ENCODE peak calls at places on chromosomes 6 and 20, in eight cellular contexts. One of them, this sample, is unnamed.

GRCh38 chr6:38345586-38345985 is 294.1 kb downstream of the BTBD9 start:
- DNase-seq in spleen: no peak
- DNase-seq in heart left ventricle: no peak
- DNase-seq in tibial nerve: no peak
- DNase-seq in body of pancreas: no peak
- DNase-seq in stomach: no peak
- DNase-seq in transverse colon: no peak
- DNase-seq in Peyer's patch: no peak
- DNase-seq in this sample: no peak

GRCh38 chr6:37630281-37630799 is 67.3 kb downstream of the MDGA1 start:
- DNase-seq in transverse colon: no peak
- DNase-seq in tibial nerve: no peak
- DNase-seq in body of pancreas: no peak
- DNase-seq in Peyer's patch: no peak
- DNase-seq in stomach: peak; percentile 57
- DNase-seq in spleen: no peak
- DNase-seq in heart left ventricle: no peak
- DNase-seq in this sample: peak; percentile 94

GRCh38 chr6:148969679-148970078 is 222.8 kb downstream of the UST start:
- DNase-seq in transverse colon: peak; percentile 39
- DNase-seq in Peyer's patch: peak; percentile 49
- DNase-seq in tibial nerve: no peak
- DNase-seq in stomach: no peak
- DNase-seq in spleen: no peak
- DNase-seq in heart left ventricle: no peak
- DNase-seq in body of pancreas: no peak
- DNase-seq in this sample: no peak

GRCh38 chr6:139821669-139822223 is 447.3 kb upstream of the CITED2 start:
- DNase-seq in stomach: no peak
- DNase-seq in body of pancreas: no peak
- DNase-seq in transverse colon: no peak
- DNase-seq in tibial nerve: no peak
- DNase-seq in Peyer's patch: no peak
- DNase-seq in heart left ventricle: no peak
- DNase-seq in spleen: no peak
- DNase-seq in this sample: no peak

GRCh38 chr6:32084780-32085179 is 24.4 kb downstream of the TNXB start:
- DNase-seq in Peyer's patch: no peak
- DNase-seq in spleen: no peak
- DNase-seq in heart left ventricle: no peak
- DNase-seq in transverse colon: no peak
- DNase-seq in body of pancreas: no peak
- DNase-seq in tibial nerve: no peak
- DNase-seq in stomach: no peak
- DNase-seq in this sample: no peak

GRCh38 chr6:45686841-45687569 is 309.3 kb upstream of the SUPT3H start:
- DNase-seq in heart left ventricle: no peak
- DNase-seq in spleen: no peak
- DNase-seq in tibial nerve: no peak
- DNase-seq in Peyer's patch: no peak
- DNase-seq in stomach: no peak
- DNase-seq in transverse colon: no peak
- DNase-seq in body of pancreas: no peak
- DNase-seq in this sample: no peak

GRCh38 chr6:27558028-27558724 is 85.3 kb upstream of the ZNF184 start:
- DNase-seq in Peyer's patch: no peak
- DNase-seq in transverse colon: no peak
- DNase-seq in heart left ventricle: no peak
- DNase-seq in spleen: no peak
- DNase-seq in tibial nerve: no peak
- DNase-seq in body of pancreas: no peak
- DNase-seq in stomach: no peak
- DNase-seq in this sample: no peak

GRCh38 chr6:35044145-35044745 is 96.9 kb downstream of the TCP11 start:
- DNase-seq in spleen: no peak
- DNase-seq in heart left ventricle: no peak
- DNase-seq in Peyer's patch: no peak
- DNase-seq in body of pancreas: peak; percentile 62
- DNase-seq in stomach: no peak
- DNase-seq in transverse colon: peak; percentile 41
- DNase-seq in tibial nerve: no peak
- DNase-seq in this sample: no peak

GRCh38 chr20:36611625-36612024 is 6.0 kb downstream of the RAB5IF start:
- DNase-seq in body of pancreas: no peak
- DNase-seq in tibial nerve: no peak
- DNase-seq in stomach: no peak
- DNase-seq in spleen: no peak
- DNase-seq in transverse colon: no peak
- DNase-seq in heart left ventricle: no peak
- DNase-seq in Peyer's patch: no peak
- DNase-seq in this sample: no peak

GRCh38 chr20:36606171-36607116 is 865 bp downstream of the RAB5IF start:
- DNase-seq in stomach: peak; percentile 35
- DNase-seq in spleen: no peak
- DNase-seq in Peyer's patch: no peak
- DNase-seq in body of pancreas: peak; percentile 25
- DNase-seq in heart left ventricle: no peak
- DNase-seq in tibial nerve: no peak
- DNase-seq in transverse colon: peak; percentile 44
- DNase-seq in this sample: no peak

GRCh38 chr20:36605309-36606170 is at the start of gene RAB5IF:
- DNase-seq in Peyer's patch: peak; percentile 99
- DNase-seq in tibial nerve: peak; percentile 98
- DNase-seq in transverse colon: peak; percentile 99
- DNase-seq in stomach: peak; percentile 100
- DNase-seq in heart left ventricle: peak; percentile 100
- DNase-seq in body of pancreas: peak; percentile 99
- DNase-seq in spleen: peak; percentile 100
- DNase-seq in this sample: peak; percentile 93

GRCh38 chr20:36604952-36605308 is 649 bp upstream of the RAB5IF start:
- DNase-seq in transverse colon: peak; percentile 66
- DNase-seq in Peyer's patch: peak; percentile 87
- DNase-seq in stomach: peak; percentile 41
- DNase-seq in spleen: peak; percentile 93
- DNase-seq in heart left ventricle: peak; percentile 64
- DNase-seq in tibial nerve: no peak
- DNase-seq in body of pancreas: peak; percentile 22
- DNase-seq in this sample: no peak

DNA sequence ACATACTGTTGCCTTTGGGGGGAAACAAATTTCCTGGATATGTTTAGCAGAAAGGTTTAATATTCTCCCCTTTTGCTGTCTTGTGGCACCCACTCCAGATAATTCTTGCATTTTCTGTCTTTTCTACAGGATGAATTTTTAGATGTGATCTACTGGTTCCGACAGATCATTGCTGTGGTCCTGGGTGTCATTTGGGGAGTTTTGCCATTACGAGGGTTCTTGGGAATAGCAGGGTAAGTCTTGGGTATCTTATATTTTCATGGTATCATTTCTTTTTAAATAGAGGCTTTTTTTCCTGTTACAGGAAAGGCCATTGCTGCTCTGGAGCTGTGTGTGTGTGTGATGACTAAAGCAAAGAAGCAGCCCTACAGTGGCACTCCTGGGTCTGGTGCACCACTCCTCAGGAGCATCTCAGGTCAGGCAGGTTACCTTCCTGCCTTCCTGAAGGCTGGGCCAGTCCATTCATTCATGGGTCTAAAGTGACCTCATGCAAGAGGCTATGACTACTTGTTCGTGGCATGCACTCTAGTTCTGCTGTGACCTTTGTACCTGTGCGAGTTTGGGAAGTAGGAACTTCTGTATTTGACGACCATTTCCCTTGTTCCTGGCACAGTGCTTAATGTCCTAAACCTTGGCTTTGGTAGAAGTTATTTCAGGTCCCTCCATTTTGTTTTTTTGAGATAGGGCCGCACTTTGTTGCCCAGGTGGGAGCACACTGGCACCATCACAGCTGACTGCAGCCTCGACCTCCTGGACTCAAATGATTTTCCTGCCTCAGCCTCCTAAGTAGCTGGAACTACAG is 2.2 kb downstream of the RAB5IF start:
- DNase-seq in spleen: no peak
- DNase-seq in transverse colon: peak; percentile 61
- DNase-seq in heart left ventricle: no peak
- DNase-seq in Peyer's patch: peak; percentile 73
- DNase-seq in tibial nerve: no peak
- DNase-seq in body of pancreas: no peak
- DNase-seq in stomach: peak; percentile 34
- DNase-seq in this sample: no peak
- TF ChIP-seq POLR2A in spleen: no peak
- TF ChIP-seq POLR2A in transverse colon: peak; percentile 39
- TF ChIP-seq POLR2A in heart left ventricle: no peak
- TF ChIP-seq POLR2A in Peyer's patch: no peak
- TF ChIP-seq POLR2A in tibial nerve: no peak
- TF ChIP-seq POLR2A in body of pancreas: no peak
- TF ChIP-seq POLR2A in stomach: no peak
- TF ChIP-seq POLR2A in this sample: no peak

GRCh38 chr6:44058617-44059358 is 68.5 kb downstream of the MRPL14 start:
- DNase-seq in tibial nerve: peak; percentile 46
- DNase-seq in transverse colon: peak; percentile 64
- DNase-seq in heart left ventricle: peak; percentile 85
- DNase-seq in stomach: peak; percentile 74
- DNase-seq in spleen: peak; percentile 85
- DNase-seq in Peyer's patch: peak; percentile 78
- DNase-seq in body of pancreas: peak; percentile 61
- DNase-seq in this sample: peak; percentile 96
- TF ChIP-seq POLR2A in tibial nerve: no peak
- TF ChIP-seq POLR2A in transverse colon: no peak
- TF ChIP-seq POLR2A in heart left ventricle: no peak
- TF ChIP-seq POLR2A in stomach: no peak
- TF ChIP-seq POLR2A in spleen: no peak
- TF ChIP-seq POLR2A in Peyer's patch: no peak
- TF ChIP-seq POLR2A in body of pancreas: peak; percentile 36
- TF ChIP-seq POLR2A in this sample: no peak

GRCh38 chr6:41728954-41729353 is 6.5 kb downstream of the TFEB start:
- DNase-seq in body of pancreas: no peak
- DNase-seq in Peyer's patch: no peak
- DNase-seq in stomach: no peak
- DNase-seq in tibial nerve: no peak
- DNase-seq in heart left ventricle: peak; percentile 54
- DNase-seq in spleen: peak; percentile 82
- DNase-seq in transverse colon: no peak
- DNase-seq in this sample: no peak

GRCh38 chr6:41732149-41732548 is 3.3 kb downstream of the TFEB start:
- DNase-seq in body of pancreas: no peak
- DNase-seq in spleen: no peak
- DNase-seq in transverse colon: no peak
- DNase-seq in tibial nerve: no peak
- DNase-seq in heart left ventricle: no peak
- DNase-seq in stomach: no peak
- DNase-seq in Peyer's patch: no peak
- DNase-seq in this sample: no peak

GRCh38 chr6:41731561-41732086 is 3.8 kb downstream of the TFEB start:
- DNase-seq in body of pancreas: no peak
- DNase-seq in tibial nerve: no peak
- DNase-seq in spleen: peak; percentile 66
- DNase-seq in heart left ventricle: peak; percentile 7
- DNase-seq in stomach: no peak
- DNase-seq in Peyer's patch: no peak
- DNase-seq in transverse colon: no peak
- DNase-seq in this sample: no peak

GRCh38 chr6:41729624-41730023 is 5.8 kb downstream of the TFEB start:
- DNase-seq in transverse colon: no peak
- DNase-seq in heart left ventricle: no peak
- DNase-seq in spleen: peak; percentile 63
- DNase-seq in body of pancreas: no peak
- DNase-seq in stomach: no peak
- DNase-seq in tibial nerve: no peak
- DNase-seq in Peyer's patch: no peak
- DNase-seq in this sample: no peak

DNA sequence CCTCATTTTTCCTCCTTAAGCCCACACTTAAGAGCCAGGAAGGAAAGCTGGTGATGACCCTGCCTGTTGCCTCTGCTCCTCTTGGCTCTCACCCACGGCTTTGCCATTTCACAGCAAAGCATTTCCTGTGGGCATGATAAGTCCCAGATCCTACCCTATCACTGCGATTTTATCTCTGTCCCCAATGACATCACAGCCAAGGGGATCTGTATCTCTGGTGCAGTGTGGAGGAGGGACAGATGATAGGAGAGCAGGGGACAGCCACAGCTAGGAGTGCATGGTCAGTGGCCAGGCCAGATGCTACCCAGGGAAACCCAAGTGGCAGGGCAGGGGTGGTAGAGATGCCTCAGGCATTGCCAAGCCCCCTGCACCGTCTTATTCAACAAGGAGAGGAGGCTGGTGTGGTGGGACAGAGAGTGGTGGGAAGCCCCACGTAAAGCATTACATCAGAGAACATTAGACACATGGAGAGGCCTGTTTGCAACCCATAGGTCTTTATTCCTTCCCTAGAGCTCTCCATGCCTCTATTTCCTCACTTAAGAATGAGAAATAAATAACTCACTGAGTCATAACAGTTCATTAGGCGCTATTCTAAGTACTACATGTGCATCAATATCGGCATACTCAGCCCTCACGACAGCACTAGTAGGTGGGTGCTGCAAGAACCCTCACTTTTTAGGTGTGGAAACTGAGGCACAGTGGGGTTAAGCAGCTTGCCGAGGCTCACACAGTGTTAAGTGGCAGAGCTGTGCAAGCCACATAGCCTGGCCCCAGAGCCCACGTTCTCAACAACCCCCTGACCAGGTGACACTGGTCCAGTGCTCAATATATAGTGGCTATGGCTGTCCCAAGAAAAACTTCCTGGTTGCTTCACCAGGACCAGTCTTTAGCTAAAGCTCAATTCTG is 4.6 kb downstream of the TFEB start:
- DNase-seq in transverse colon: no peak
- DNase-seq in tibial nerve: no peak
- DNase-seq in body of pancreas: no peak
- DNase-seq in stomach: no peak
- DNase-seq in heart left ventricle: peak; percentile 49
- DNase-seq in spleen: peak; percentile 71
- DNase-seq in Peyer's patch: no peak
- DNase-seq in this sample: no peak
- TF ChIP-seq POLR2A in transverse colon: no peak
- TF ChIP-seq POLR2A in tibial nerve: no peak
- TF ChIP-seq POLR2A in body of pancreas: peak; percentile 20
- TF ChIP-seq POLR2A in stomach: no peak
- TF ChIP-seq POLR2A in heart left ventricle: no peak
- TF ChIP-seq POLR2A in spleen: no peak
- TF ChIP-seq POLR2A in Peyer's patch: no peak
- TF ChIP-seq POLR2A in this sample: peak; percentile 26

GRCh38 chr6:21595951-21596378 is 2.4 kb downstream of the SOX4 start:
- DNase-seq in heart left ventricle: no peak
- DNase-seq in stomach: no peak
- DNase-seq in transverse colon: peak; percentile 23
- DNase-seq in spleen: no peak
- DNase-seq in tibial nerve: no peak
- DNase-seq in body of pancreas: peak; percentile 24
- DNase-seq in Peyer's patch: no peak
- DNase-seq in this sample: no peak

GRCh38 chr6:21593412-21593926 is at the start of gene SOX4:
- DNase-seq in stomach: peak; percentile 94
- DNase-seq in spleen: peak; percentile 92
- DNase-seq in body of pancreas: peak; percentile 97
- DNase-seq in tibial nerve: peak; percentile 77
- DNase-seq in Peyer's patch: peak; percentile 96
- DNase-seq in transverse colon: peak; percentile 95
- DNase-seq in heart left ventricle: peak; percentile 93
- DNase-seq in this sample: peak; percentile 93

GRCh38 chr6:21595265-21595950 is 1.9 kb downstream of the SOX4 start:
- DNase-seq in body of pancreas: peak; percentile 65
- DNase-seq in spleen: peak; percentile 86
- DNase-seq in tibial nerve: peak; percentile 18
- DNase-seq in Peyer's patch: peak; percentile 56
- DNase-seq in transverse colon: peak; percentile 45
- DNase-seq in stomach: peak; percentile 56
- DNase-seq in heart left ventricle: peak; percentile 69
- DNase-seq in this sample: no peak

GRCh38 chr6:21593927-21594421 is 423 bp downstream of the SOX4 start:
- DNase-seq in Peyer's patch: peak; percentile 62
- DNase-seq in spleen: no peak
- DNase-seq in body of pancreas: peak; percentile 40
- DNase-seq in heart left ventricle: no peak
- DNase-seq in stomach: peak; percentile 34
- DNase-seq in transverse colon: peak; percentile 41
- DNase-seq in tibial nerve: no peak
- DNase-seq in this sample: peak; percentile 44

DNA sequence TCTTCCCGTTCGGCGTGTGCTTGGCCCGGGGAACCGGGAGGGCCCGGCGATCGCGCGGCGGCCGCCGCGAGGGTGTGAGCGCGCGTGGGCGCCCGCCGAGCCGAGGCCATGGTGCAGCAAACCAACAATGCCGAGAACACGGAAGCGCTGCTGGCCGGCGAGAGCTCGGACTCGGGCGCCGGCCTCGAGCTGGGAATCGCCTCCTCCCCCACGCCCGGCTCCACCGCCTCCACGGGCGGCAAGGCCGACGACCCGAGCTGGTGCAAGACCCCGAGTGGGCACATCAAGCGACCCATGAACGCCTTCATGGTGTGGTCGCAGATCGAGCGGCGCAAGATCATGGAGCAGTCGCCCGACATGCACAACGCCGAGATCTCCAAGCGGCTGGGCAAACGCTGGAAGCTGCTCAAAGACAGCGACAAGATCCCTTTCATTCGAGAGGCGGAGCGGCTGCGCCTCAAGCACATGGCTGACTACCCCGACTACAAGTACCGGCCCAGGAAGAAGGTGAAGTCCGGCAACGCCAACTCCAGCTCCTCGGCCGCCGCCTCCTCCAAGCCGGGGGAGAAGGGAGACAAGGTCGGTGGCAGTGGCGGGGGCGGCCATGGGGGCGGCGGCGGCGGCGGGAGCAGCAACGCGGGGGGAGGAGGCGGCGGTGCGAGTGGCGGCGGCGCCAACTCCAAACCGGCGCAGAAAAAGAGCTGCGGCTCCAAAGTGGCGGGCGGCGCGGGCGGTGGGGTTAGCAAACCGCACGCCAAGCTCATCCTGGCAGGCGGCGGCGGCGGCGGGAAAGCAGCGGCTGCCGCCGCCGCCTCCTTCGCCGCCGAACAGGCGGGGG is 1.1 kb downstream of the SOX4 start:
- DNase-seq in tibial nerve: peak; percentile 32
- DNase-seq in stomach: peak; percentile 59
- DNase-seq in heart left ventricle: peak; percentile 85
- DNase-seq in Peyer's patch: peak; percentile 73
- DNase-seq in transverse colon: peak; percentile 60
- DNase-seq in spleen: peak; percentile 91
- DNase-seq in body of pancreas: peak; percentile 65
- DNase-seq in this sample: peak; percentile 46
- TF ChIP-seq POLR2A in tibial nerve: no peak
- TF ChIP-seq POLR2A in stomach: no peak
- TF ChIP-seq POLR2A in heart left ventricle: no peak
- TF ChIP-seq POLR2A in Peyer's patch: no peak
- TF ChIP-seq POLR2A in transverse colon: peak; percentile 28
- TF ChIP-seq POLR2A in spleen: no peak
- TF ChIP-seq POLR2A in body of pancreas: peak; percentile 36
- TF ChIP-seq POLR2A in this sample: no peak